ENCODE peak calls at places on chromosomes 1 and 21, in six cellular contexts. S is uterus, D is brain microvascular endothelial cell, C is heart left ventricle, J is esophagus squamous epithelium, W is GM23248. E is an unnamed sample.

GRCh38 chr1:61539720-61540462 is 185.1 kb downstream of the TM2D1 start:
- DNase-seq in S (peak), D (no peak), C (no peak), J (no peak), W (peak), E (no peak)

GRCh38 chr1:58481962-58482361 is 64.6 kb downstream of the OMA1 start:
- DNase-seq in S (no peak), D (no peak), C (no peak), J (no peak), W (no peak), E (no peak)

GRCh38 chr1:48114596-48115384 is 107.7 kb upstream of the SLC5A9 start:
- DNase-seq in S (no peak), D (no peak), C (no peak), J (no peak), W (no peak), E (no peak)

GRCh38 chr1:150066328-150066727 is 1.2 kb upstream of the VPS45 start:
- DNase-seq in S (no peak), D (no peak), C (no peak), J (no peak), W (no peak), E (no peak)

GRCh38 chr1:115643636-115644035 is 1.9 kb downstream of the VANGL1 start:
- DNase-seq in S (no peak), D (no peak), C (no peak), J (no peak), W (no peak), E (no peak)

GRCh38 chr1:199799116-199799515 is 228.4 kb upstream of the NR5A2 start:
- DNase-seq in S (no peak), D (no peak), C (no peak), J (no peak), W (no peak), E (peak)

GRCh38 chr1:38788285-38788684 is 71.3 kb downstream of the RRAGC start:
- DNase-seq in S (no peak), D (no peak), C (no peak), J (no peak), W (no peak), E (no peak)

GRCh38 chr21:28632718-28633408 is 359.8 kb downstream of the LTN1 start:
- DNase-seq in S (no peak), D (peak), C (no peak), J (no peak), W (peak), E (no peak)

GRCh38 chr1:22241250-22241649 is 98.4 kb upstream of the WNT4 start:
- DNase-seq in S (no peak), D (no peak), C (no peak), J (no peak), W (no peak), E (no peak)

GRCh38 chr21:29148535-29148934 is 18.1 kb downstream of the MAP3K7CL start:
- DNase-seq in S (no peak), D (no peak), C (no peak), J (no peak), W (peak), E (no peak)

GRCh38 chr1:91513160-91513559 is 12.5 kb downstream of the CDC7 start:
- DNase-seq in S (no peak), D (no peak), C (no peak), J (no peak), W (peak), E (no peak)

GRCh38 chr1:116755681-116756080 is 1.5 kb downstream of the CD2 start:
- DNase-seq in S (no peak), D (no peak), C (no peak), J (no peak), W (no peak), E (no peak)

GRCh38 chr1:13759072-13759471 is 59.1 kb downstream of the PRDM2 start:
- DNase-seq in S (no peak), D (no peak), C (no peak), J (no peak), W (no peak), E (no peak)

GRCh38 chr21:45306832-45307571 is 19.3 kb upstream of the POFUT2 start:
- DNase-seq in S (peak), D (peak), C (peak), J (no peak), W (peak), E (peak)

GRCh38 chr1:226422478-226422877 is 14.6 kb upstream of the PARP1 start:
- DNase-seq in S (no peak), D (no peak), C (no peak), J (no peak), W (no peak), E (peak)

GRCh38 chr1:212630159-212630900 is 21.8 kb downstream of the ATF3 start:
- DNase-seq in S (peak), D (no peak), C (peak), J (peak), W (peak), E (peak)

GRCh38 chr1:16139473-16139962 is 16.4 kb downstream of the EPHA2 start:
- DNase-seq in S (no peak), D (no peak), C (no peak), J (no peak), W (peak), E (no peak)

GRCh38 chr1:226098870-226099832 is 36.6 kb downstream of the H3-3A start:
- DNase-seq in S (no peak), D (no peak), C (no peak), J (no peak), W (peak), E (no peak)

GRCh38 chr1:237891979-237892378 is 1.3 kb upstream of the ZP4 start:
- DNase-seq in S (no peak), D (no peak), C (no peak), J (no peak), W (no peak), E (no peak)

GRCh38 chr1:202643397-202644218 is 66.6 kb downstream of the SYT2 start:
- DNase-seq in S (no peak), D (no peak), C (no peak), J (no peak), W (peak), E (peak)

GRCh38 chr1:77686784-77687518 is 4.5 kb upstream of the ZZZ3 start:
- DNase-seq in S (no peak), D (no peak), C (peak), J (no peak), W (no peak), E (peak)
- H3K4me3 ChIP-seq in S (no peak), D (no peak), C (no peak), J (peak), W (no peak), E (no peak)

GRCh38 chr1:45410850-45411509 is 70.7 kb upstream of the MUTYH start:
- DNase-seq in S (no peak), D (no peak), C (no peak), J (no peak), W (peak), E (no peak)
- H3K27ac ChIP-seq in S (no peak), D (no peak), C (no peak), J (peak), W (no peak), E (no peak)

GRCh38 chr1:215113776-215114153 is 31.2 kb downstream of the KCNK2 start:
- DNase-seq in S (no peak), D (no peak), C (no peak), J (no peak), W (no peak), E (no peak)
- H3K4me3 ChIP-seq in S (no peak), D (no peak), C (no peak), J (no peak), W (peak), E (no peak)

DNA sequence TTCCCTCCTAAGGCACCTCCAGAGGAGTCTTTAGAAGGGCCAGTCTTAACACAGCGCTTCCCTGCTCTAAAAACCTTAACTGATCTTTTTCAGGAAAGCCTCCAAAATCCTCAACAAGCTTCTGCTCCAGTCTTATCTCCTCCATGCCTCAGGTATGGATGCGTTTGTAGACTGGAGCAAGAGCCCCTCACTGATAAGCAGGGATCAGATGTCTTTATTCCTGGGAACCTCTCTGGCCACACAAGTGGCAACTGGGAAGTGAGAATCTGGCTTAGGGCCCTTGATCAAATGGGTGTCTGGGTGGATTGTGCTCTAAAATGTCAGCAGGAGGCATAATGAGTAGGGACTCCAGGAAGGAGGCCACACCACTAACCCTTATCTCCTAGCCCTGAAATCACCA is 1.4 kb downstream of the ZBTB8A start:
- DNase-seq in S (no peak), D (no peak), C (no peak), J (no peak), W (peak), E (no peak)
- H3K27ac ChIP-seq in S (no peak), D (no peak), C (no peak), J (no peak), W (no peak), E (no peak)

GRCh38 chr1:1862905-1863547 is 27.9 kb downstream of the GNB1 start:
- DNase-seq in S (no peak), D (no peak), C (no peak), J (no peak), W (peak), E (no peak)
- H3K4me3 ChIP-seq in S (no peak), D (no peak), C (no peak), J (no peak), W (no peak), E (no peak)

DNA sequence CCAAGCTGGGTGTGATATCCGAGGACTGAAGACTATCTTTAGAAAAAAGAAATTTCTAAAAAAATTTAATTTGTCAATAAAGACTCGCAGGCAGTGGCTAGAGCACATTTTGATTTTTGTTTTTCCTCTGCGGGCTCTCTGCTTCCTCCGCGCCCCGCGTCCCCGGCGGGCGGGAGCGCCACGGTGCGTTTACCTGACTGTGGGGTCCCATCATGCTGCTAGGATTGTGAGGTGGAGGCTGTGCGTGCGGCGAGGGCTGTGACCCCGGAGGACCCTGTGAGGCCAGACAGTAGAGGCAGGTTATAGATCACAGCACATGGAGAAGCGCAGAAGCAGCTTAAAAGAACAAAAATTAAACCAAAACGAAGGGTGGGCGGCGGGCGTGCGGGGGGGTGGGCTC is 57.9 kb downstream of the MRPL37 start:
- DNase-seq in S (no peak), D (no peak), C (no peak), J (no peak), W (no peak), E (no peak)
- H3K27ac ChIP-seq in S (no peak), D (no peak), C (no peak), J (no peak), W (no peak), E (no peak)

DNA sequence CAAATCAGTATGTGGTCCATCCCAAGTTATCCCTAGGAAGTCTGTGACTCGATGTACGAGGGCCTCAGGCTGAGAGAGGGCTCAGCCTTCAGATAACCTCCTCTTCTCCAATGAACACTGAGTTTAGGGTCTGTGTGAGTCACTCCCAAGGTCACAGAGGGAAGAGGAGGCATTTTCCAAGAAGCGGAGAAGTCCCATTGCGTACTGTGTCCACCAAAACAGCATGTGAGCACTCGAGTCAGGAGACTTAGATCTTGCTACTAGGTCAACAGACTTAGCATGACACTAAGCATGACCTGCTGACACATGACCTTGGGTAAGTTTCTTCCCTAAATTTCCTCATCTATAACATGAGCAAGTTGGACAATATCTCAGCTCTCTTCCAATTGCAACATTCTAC is 68.0 kb downstream of the PLPP3 start:
- DNase-seq in S (no peak), D (no peak), C (no peak), J (no peak), W (no peak), E (no peak)
- H3K4me3 ChIP-seq in S (no peak), D (no peak), C (no peak), J (no peak), W (no peak), E (no peak)

DNA sequence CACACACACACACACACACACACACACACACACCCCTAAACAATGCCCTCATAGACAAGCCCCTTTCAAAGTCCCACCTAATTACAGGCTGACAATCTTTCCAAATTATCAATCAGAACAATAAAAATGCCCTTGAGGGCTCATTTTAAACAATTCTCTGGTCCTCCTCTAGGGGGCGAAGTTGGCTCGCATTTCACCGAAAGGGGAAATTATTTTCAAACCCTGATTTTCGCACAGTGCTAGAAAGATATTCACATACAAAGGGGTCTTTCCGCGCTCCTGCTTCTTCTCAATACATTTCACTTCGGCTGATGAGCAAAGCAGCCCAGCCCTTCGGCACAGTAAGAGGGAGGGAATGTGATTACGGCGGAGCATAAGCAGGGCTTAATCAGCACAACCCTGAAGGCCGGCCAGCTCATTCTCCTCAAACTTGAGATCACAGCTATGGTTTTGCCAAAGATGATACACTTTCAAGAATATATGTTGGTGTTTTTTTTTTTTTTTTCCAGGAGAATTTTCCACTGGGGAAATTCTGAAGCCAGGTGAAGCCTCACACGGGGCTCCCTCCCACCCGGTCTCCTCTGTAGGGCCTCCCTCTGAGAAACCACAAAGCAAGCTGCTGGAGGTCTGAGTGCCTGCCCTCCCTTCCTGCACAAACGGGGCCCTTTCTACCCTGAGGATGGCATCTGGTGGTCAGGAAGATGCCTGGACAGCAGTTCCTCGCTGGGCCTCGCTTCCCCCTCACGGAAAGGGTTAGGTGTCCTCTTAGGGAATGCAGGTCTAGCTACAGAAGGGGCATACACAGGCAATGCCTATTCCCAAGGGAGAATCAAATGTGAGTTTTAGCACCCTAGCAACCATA is 66.9 kb downstream of the GNG12 start:
- DNase-seq in S (peak), D (peak), C (no peak), J (no peak), W (peak), E (peak)
- H3K27ac ChIP-seq in S (peak), D (peak), C (no peak), J (peak), W (peak), E (peak)

GRCh38 chr1:155636397-155637153 is 26.6 kb downstream of the MSTO1 start:
- DNase-seq in S (no peak), D (no peak), C (no peak), J (no peak), W (no peak), E (no peak)
- H3K4me3 ChIP-seq in S (no peak), D (no peak), C (peak), J (no peak), W (no peak), E (peak)

E was measured in left lung.